ENCODE peak calls at places on chromosome 4, in four cellular contexts. E is GM12878, W is HepG2, B is K562. R is an unnamed sample.

GRCh38 chr4:147543039-147543438 is 62.1 kb downstream of the EDNRA start:
- DNase-seq in E (no peak), B (no peak), W (no peak), R (no peak)

GRCh38 chr4:36138221-36138620 is 106.1 kb downstream of the ARAP2 start:
- DNase-seq in E (no peak), B (no peak), W (no peak), R (no peak)

GRCh38 chr4:44056721-44057151 is 391.9 kb downstream of the KCTD8 start:
- DNase-seq in B (no peak), E (no peak), W (no peak), R (no peak)

GRCh38 chr4:128347175-128347868 is 59.7 kb upstream of the PGRMC2 start:
- DNase-seq in W (no peak), E (no peak), B (peak; percentile 51), R (no peak)

GRCh38 chr4:7398788-7399432 is 35.8 kb downstream of the PSAPL1 start:
- DNase-seq in W (no peak), B (no peak), E (no peak), R (no peak)

GRCh38 chr4:185134176-185134869 is 8.7 kb upstream of the SLC25A4 start:
- DNase-seq in E (no peak), B (peak; percentile 49), W (peak; percentile 42), R (peak; percentile 21)

GRCh38 chr4:153683763-153684181 is 308 bp upstream of the TLR2 start:
- DNase-seq in B (no peak), E (no peak), W (no peak), R (no peak)

GRCh38 chr4:20698382-20698781 is 1.9 kb upstream of the PACRGL start:
- DNase-seq in E (no peak), B (peak; percentile 9), W (no peak), R (no peak)

GRCh38 chr4:3262208-3263052 is 13.5 kb downstream of the MSANTD1 start:
- DNase-seq in E (no peak), W (no peak), B (no peak), R (no peak)

GRCh38 chr4:1516261-1516660 is 110.0 kb upstream of the NKX1-1 start:
- DNase-seq in W (no peak), E (no peak), B (no peak), R (no peak)

GRCh38 chr4:21656832-21657231 is 291.7 kb downstream of the KCNIP4 start:
- DNase-seq in B (no peak), E (no peak), W (peak; percentile 2), R (no peak)

GRCh38 chr4:151561551-151562256 is 152.7 kb downstream of the FHIP1A start:
- DNase-seq in W (no peak), E (no peak), B (no peak), R (no peak)

GRCh38 chr4:69323284-69323683 is 43.0 kb downstream of the UGT2B28 start:
- DNase-seq in E (no peak), B (no peak), W (no peak), R (no peak)

GRCh38 chr4:128863314-128864075 is 54.0 kb downstream of the JADE1 start:
- DNase-seq in B (peak; percentile 53), W (peak; percentile 69), E (no peak), R (peak; percentile 81)

GRCh38 chr4:142271832-142272231 is 574.3 kb downstream of the INPP4B start:
- DNase-seq in B (no peak), W (no peak), E (no peak), R (no peak)

GRCh38 chr4:93319011-93319410 is 509.5 kb upstream of the ATOH1 start:
- DNase-seq in E (no peak), B (no peak), W (no peak), R (no peak)

GRCh38 chr4:143355540-143356217 is 19.0 kb downstream of the GAB1 start:
- DNase-seq in B (no peak), E (no peak), W (no peak), R (no peak)

GRCh38 chr4:3283916-3284315 is 8.9 kb upstream of the RGS12 start:
- DNase-seq in W (no peak), B (no peak), E (no peak), R (no peak)

GRCh38 chr4:135354876-135355275 is 1153.3 kb upstream of the PABPC4L start:
- DNase-seq in B (no peak), W (no peak), E (no peak), R (no peak)

GRCh38 chr4:161186750-161187149 is 977.0 kb downstream of the FSTL5 start:
- DNase-seq in W (no peak), E (no peak), B (no peak), R (no peak)

GRCh38 chr4:66351761-66352160 is 681.5 kb upstream of the EPHA5 start:
- DNase-seq in E (no peak), W (no peak), B (no peak), R (no peak)

GRCh38 chr4:56506110-56506705 is 617 bp downstream of the ARL9 start:
- DNase-seq in E (no peak), B (no peak), W (no peak), R (no peak)

GRCh38 chr4:60588556-60588955 is 611.6 kb upstream of the ADGRL3 start:
- DNase-seq in E (no peak), B (no peak), W (no peak), R (no peak)

GRCh38 chr4:87399148-87399547 is 8.2 kb upstream of the HSD17B11 start:
- DNase-seq in W (peak; percentile 28), E (no peak), B (no peak), R (no peak)

GRCh38 chr4:40630335-40631021 is 814 bp upstream of the RBM47 start:
- DNase-seq in E (peak; percentile 68), W (no peak), B (no peak), R (peak; percentile 15)

GRCh38 chr4:186570193-186570996 is 15.0 kb upstream of the MTNR1A start:
- DNase-seq in W (no peak), E (no peak), B (no peak), R (no peak)

GRCh38 chr4:108991929-108992328 is 229.1 kb upstream of the ETNPPL start:
- DNase-seq in W (no peak), B (no peak), E (no peak), R (no peak)

GRCh38 chr4:22607382-22607781 is 85.4 kb upstream of the GBA3 start:
- DNase-seq in W (peak; percentile 35), B (no peak), E (no peak), R (peak; percentile 11)

GRCh38 chr4:143407475-143407874 is 70.8 kb downstream of the GAB1 start:
- DNase-seq in E (no peak), W (no peak), B (no peak), R (no peak)

GRCh38 chr4:87974856-87975462 is 555 bp upstream of the SPP1 start:
- DNase-seq in E (no peak), W (peak; percentile 58), B (no peak), R (no peak)

GRCh38 chr4:113411496-113411938 is 350.0 kb downstream of the CAMK2D start:
- DNase-seq in E (no peak), B (no peak), W (peak; percentile 15), R (no peak)

GRCh38 chr4:112516401-112517066 is 554 bp upstream of the NEUROG2 start:
- DNase-seq in E (no peak), B (peak; percentile 33), W (no peak), R (peak; percentile 53)

GRCh38 chr4:147799986-147800555 is 68.2 kb downstream of the ARHGAP10 start:
- DNase-seq in B (no peak), E (peak; percentile 92), W (no peak), R (no peak)

DNA sequence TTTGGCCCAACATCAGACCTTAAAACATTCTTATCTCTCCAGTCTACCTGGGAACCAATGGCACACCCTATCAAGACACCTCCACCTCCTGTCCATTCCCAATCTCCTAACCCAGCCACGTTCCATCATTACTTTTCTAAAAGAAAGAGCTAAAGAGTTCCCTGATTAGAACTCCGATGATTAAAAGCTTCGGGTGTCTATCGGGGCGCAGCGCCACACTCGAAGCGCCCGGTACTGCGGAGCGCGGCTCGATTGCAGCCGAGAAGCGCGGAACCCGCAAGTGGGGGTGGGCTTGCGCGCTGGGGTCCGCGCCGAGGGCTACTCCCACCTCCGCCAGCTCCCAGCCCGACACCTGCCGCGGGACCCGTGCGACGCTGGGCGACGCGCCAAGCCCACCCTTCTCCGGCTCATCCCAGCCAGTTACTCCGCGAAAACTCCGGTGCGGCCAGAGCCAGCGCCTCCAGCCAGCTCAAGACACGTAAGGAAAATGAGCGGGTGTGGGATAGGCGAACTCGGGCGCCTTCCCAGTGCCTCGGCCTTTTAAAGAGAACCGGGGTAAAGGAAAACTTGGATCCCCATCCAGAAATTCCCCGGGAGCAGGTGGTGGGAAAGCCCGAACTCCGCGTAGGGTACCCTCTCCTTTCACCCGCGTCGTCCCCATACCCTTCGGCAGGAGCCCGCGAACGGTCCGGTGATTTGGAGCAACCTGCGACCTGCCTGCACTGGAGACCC is 601 bp downstream of the NPY1R start:
- DNase-seq in W (no peak), B (no peak), E (no peak), R (peak; percentile 44)
- TF ChIP-seq FOXK2 in W (no peak), B (no peak), E (no peak), R (no peak)

GRCh38 chr4:140239311-140239710 is 85.3 kb upstream of the MAML3 start:
- DNase-seq in W (no peak), B (no peak), E (no peak), R (no peak)

GRCh38 chr4:140238353-140239041 is 84.5 kb upstream of the MAML3 start:
- DNase-seq in W (no peak), B (no peak), E (no peak), R (no peak)

GRCh38 chr4:140236649-140237160 is 82.7 kb upstream of the MAML3 start:
- DNase-seq in B (no peak), E (no peak), W (no peak), R (no peak)

GRCh38 chr4:140240237-140240636 is 86.3 kb upstream of the MAML3 start:
- DNase-seq in E (no peak), W (no peak), B (no peak), R (no peak)

DNA sequence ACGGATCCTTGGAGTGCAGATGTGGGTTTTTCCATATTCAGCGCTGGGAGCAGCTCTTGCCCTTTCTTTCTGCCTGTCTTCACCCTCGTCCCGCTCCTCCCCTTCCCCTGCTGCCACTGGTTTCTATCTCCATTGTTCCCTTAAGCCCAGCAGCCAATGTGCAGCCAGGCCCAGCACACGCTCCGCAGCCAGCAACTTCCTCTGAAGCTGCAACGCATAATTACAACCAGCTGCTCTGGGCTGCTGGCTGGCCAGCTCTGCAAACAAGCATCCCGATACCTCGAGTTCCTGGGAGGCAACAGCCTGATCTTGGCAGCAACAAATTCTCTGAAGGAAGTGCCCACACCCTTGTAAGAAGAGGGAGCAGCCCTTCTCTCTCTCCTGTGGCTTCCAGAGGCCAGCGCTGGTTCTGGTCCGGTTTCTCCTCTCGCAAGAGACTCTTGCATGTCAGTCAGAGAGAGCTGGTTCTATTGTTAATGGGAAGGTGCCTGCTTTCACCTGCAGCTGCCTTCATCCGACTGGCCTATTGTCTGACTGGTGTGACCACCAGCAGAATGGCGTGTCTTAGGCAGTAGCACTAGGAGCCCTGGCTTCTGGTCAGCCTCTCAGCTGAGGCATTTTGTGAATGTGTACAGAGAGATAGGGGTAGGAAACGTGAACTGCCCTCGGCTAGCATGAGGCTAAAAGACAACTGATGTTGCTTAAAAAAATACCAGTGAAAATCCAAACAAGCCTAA is 83.8 kb upstream of the MAML3 start:
- DNase-seq in W (no peak), B (no peak), E (no peak), R (no peak)
- TF ChIP-seq FOXK2 in W (no peak), B (no peak), E (no peak), R (no peak)

GRCh38 chr4:90457817-90458216 is 330.6 kb downstream of the CCSER1 start:
- DNase-seq in E (no peak), B (no peak), W (no peak), R (no peak)
- TF ChIP-seq FOXK2 in E (no peak), B (no peak), W (no peak), R (no peak)

DNA sequence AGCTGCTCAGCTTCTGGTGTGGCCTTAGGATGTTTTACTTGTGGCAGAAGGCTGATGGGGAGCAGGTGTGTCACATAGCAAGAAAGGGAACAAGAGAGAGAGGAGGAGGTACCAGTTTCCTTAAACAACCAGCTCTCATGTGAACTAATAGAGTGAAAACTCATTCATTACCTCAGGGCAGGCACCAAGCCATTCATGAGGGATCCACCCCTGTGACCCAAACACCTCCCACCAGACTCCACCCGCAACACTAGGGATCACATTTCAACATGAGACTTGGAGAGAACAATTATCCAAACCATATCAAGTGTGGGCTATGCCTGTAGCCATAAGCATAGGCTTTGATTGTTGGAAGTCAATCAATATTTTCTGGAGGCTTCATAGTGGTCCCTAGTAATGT is 56.0 kb downstream of the GSX2 start:
- DNase-seq in W (no peak), E (no peak), B (no peak), R (no peak)
- TF ChIP-seq FOXK2 in W (no peak), E (no peak), B (no peak), R (no peak)

R was measured in HEK293T.